ENCODE peak calls at places on chromosome 5, in four cellular contexts. M is ascending aorta, X is tibial artery, U is RWPE1. Z is an unnamed sample.

GRCh38 chr5:137036630-137037029 is 462.5 kb downstream of the SPOCK1 start:
- DNase-seq in U (no peak), M (no peak), X (no peak), Z (no peak)

GRCh38 chr5:129125819-129126218 is 31.3 kb downstream of the ISOC1 start:
- DNase-seq in U (no peak), X (no peak), M (no peak), Z (no peak)

GRCh38 chr5:175252234-175252805 is 191.7 kb downstream of the DRD1 start:
- DNase-seq in M (no peak), U (no peak), X (no peak), Z (no peak)

GRCh38 chr5:154756871-154757646 is 1.9 kb downstream of the LARP1 start:
- DNase-seq in U (peak; percentile 38), X (peak; percentile 57), M (peak; percentile 69), Z (peak; percentile 38)

GRCh38 chr5:170262061-170262764 is 29.4 kb downstream of the C5orf58 start:
- DNase-seq in U (no peak), M (no peak), X (no peak), Z (no peak)

GRCh38 chr5:135887881-135888614 is 7.6 kb downstream of the IL9 start:
- DNase-seq in X (no peak), M (no peak), U (no peak), Z (peak; percentile 52)

GRCh38 chr5:159097461-159098284 is 2.0 kb downstream of the EBF1 start:
- DNase-seq in X (peak; percentile 59), M (peak; percentile 74), U (no peak), Z (peak; percentile 55)

GRCh38 chr5:112878760-112879159 is 17.7 kb downstream of the SRP19 start:
- DNase-seq in U (peak; percentile 69), X (no peak), M (no peak), Z (peak; percentile 18)

GRCh38 chr5:82499845-82500244 is 221.7 kb upstream of the RPS23 start:
- DNase-seq in U (no peak), M (no peak), X (no peak), Z (no peak)

GRCh38 chr5:170221319-170221718 is 11.5 kb upstream of the C5orf58 start:
- DNase-seq in X (no peak), M (no peak), U (no peak), Z (peak; percentile 29)

GRCh38 chr5:75656311-75657003 is 45.2 kb downstream of the ANKDD1B start:
- DNase-seq in M (peak; percentile 66), X (no peak), U (peak; percentile 48), Z (peak; percentile 38)

GRCh38 chr5:92861531-92862285 is 719.3 kb downstream of the NR2F1-AS1 start:
- DNase-seq in M (no peak), X (no peak), U (no peak), Z (no peak)
- TF ChIP-seq CTCF in M (no peak), X (no peak), U (no peak), Z (no peak)

GRCh38 chr5:108345541-108346171 is 36.2 kb downstream of the FBXL17 start:
- DNase-seq in M (no peak), U (peak; percentile 26), X (no peak), Z (peak; percentile 76)
- TF ChIP-seq CTCF in M (no peak), U (peak; percentile 58), X (peak; percentile 33), Z (peak; percentile 30)

DNA sequence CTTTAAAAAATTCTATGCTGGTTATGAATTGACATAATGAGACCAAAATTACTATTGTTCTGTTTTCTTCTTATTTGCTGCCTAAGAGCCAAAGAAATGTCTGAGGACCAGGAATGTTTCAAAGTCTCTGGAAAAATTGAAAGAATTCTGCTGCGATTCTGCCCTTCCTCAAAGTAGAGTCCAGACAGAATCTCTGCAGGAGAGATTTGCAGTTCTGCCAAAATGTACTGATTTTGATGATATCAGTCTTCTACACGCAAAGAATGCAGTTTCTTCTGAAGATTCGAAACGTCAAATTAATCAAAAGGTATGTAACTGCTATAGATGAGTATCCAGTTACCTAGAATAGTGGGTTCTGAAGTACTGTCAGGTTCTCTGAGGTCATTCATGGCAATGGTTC is 10.3 kb upstream of the DHFR start:
- DNase-seq in U (no peak), M (no peak), X (no peak), Z (no peak)
- TF ChIP-seq CTCF in U (no peak), M (no peak), X (no peak), Z (no peak)

GRCh38 chr5:171750316-171750788 is 35.3 kb upstream of the SMIM23 start:
- DNase-seq in X (peak; percentile 51), U (no peak), M (no peak), Z (peak; percentile 11)
- TF ChIP-seq CTCF in X (peak; percentile 10), U (no peak), M (no peak), Z (no peak)

GRCh38 chr5:90793183-90793582 is 234.6 kb downstream of the ADGRV1 start:
- DNase-seq in X (no peak), U (no peak), M (no peak), Z (no peak)
- TF ChIP-seq CTCF in X (no peak), U (peak; percentile 28), M (no peak), Z (peak; percentile 26)

DNA sequence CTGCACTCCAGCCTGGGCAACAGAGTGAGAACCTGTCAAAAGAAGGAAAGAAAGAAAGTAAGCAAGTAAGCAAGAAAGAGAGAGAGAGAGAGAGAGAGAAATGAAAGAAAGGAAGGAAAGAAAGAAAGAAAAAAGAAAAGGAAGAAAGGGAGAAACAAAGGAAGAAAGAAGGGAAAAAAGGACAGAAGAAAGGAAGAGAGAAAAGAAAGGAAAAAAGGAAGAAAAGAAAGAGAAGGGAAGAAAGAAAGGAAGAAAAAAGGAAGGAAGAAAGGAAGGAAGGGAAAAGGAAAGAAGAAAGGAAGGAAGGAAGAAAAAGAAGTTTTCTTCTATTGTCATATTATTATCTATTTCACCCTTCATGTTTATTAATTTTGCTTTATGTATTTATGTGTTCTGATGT is 251.1 kb upstream of the CD180 start:
- DNase-seq in X (no peak), U (no peak), M (no peak), Z (no peak)
- TF ChIP-seq CTCF in X (no peak), U (no peak), M (no peak), Z (no peak)

DNA sequence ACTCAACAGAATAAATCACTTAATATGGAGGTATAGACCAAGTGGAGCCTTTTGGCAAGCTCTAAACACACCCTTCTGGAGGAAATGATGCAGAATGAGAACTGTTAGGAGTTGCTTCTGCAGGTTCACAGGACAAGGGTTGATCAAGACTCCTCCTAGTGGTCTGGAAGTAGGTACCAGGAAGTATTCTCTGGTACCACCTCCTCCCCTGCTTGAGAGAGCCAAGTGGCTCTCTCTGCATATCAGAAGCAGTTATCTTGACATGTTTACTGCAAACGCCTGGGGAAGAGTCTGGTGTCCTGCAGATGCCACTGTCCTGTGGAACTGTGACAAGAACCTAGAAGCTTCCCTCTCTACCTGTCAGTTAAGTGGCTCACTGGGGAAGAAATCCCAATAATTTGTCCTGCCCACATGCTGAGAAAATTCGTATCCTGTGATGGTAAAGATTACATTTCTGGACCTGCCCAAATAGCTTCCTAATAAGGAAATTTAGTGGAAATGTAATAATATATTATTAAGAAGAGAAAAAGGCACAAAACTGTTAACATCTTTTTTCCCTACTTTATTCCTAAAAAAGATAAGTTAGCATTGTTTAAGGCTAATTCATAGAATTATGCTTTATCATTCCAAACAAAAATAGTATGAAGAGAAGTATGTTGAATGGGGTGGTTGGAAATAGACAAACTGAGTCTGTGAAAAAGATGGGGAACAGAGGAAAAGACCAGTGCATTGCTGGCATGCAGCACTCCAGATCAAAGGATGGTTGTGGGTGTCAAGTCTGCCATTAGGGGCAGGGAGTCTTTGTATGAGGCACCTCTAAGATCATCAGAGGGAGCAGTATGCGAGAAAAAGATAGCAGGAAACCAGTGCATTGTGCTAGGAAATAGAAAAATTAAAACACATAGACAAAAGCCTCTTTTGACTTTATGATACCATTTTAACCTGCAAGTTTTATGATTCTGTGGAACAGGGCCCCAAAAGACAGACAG is 118.8 kb downstream of the CDC42SE2 start:
- DNase-seq in X (no peak), M (no peak), U (peak; percentile 78), Z (peak; percentile 74)
- TF ChIP-seq CTCF in X (no peak), M (peak; percentile 17), U (peak; percentile 64), Z (peak; percentile 62)

DNA sequence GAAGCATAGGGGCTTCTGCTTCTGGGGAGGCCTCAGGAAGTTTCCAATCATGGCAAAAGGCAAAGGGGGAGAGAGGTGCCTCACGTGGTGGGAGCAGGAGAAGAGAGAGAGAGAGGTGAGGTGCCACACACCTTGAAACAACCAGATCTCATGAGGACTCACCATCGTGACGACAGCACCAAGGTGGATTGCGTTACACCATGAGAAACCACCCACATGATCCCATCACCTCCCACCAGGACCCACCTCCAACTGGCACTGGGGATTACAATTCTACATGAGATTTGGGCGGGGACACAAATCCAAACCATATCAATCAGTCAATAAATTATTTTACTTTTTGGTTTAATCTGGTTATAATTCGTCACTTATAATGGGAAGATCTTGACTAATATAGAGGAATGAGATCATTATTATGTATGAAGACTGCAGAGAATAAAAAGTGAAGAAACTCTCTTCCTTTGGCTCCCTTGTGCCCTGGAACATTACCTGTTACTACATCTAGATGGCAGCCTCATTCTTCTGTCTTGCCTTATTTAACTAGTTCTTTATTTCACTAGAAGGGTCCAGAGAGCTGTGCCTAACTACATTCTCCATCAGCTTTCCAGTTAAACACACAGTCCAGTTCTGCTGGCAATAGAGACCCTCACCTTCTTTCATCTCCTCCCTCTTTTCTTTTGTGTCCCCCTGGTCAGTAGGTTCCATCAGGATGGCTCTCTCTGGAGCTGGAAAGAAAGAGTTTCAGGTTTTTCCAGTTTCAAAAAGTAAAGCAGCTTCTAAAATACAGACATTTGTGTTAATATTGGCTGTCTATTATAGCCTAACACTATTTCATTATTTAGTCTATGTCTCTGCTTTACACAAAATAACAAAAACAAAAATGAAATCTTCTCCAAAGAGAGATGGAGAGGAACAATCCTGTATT is 21.7 kb upstream of the SPINK7 start:
- DNase-seq in X (no peak), U (peak; percentile 63), M (no peak), Z (peak; percentile 43)
- TF ChIP-seq CTCF in X (no peak), U (peak; percentile 70), M (no peak), Z (peak; percentile 53)

GRCh38 chr5:151319334-151319733 is 15.8 kb upstream of the SLC36A3 start:
- DNase-seq in X (peak; percentile 44), M (no peak), U (no peak), Z (peak; percentile 27)
- TF ChIP-seq CTCF in X (no peak), M (no peak), U (no peak), Z (peak; percentile 35)